ENCODE peak calls at places on chromosomes 7 and 10, in eight cellular contexts. U is fibroblast of the aortic adventitia, I is NB4, F is right lobe of liver, Q is cardiac fibroblast, Y is GM23338, R is left ventricle myocardium inferior, E is prostate gland. A is an unnamed sample.

GRCh38 chr10:73810735-73811465 is 498 bp downstream of the NDST2 start:
- DNase-seq in U (peak), I (peak), F (peak), Q (peak), Y (peak), R (peak), E (no peak), A (peak)

GRCh38 chr10:8628351-8628750 is 573.9 kb downstream of the GATA3 start:
- DNase-seq in U (no peak), I (no peak), F (no peak), Q (no peak), Y (peak), R (no peak), E (no peak), A (no peak)

GRCh38 chr10:59536151-59536550 is 173.5 kb downstream of the SLC16A9 start:
- DNase-seq in U (peak), I (no peak), F (no peak), Q (peak), Y (no peak), R (no peak), E (no peak), A (no peak)

GRCh38 chr7:79091661-79092060 is 361.8 kb downstream of the MAGI2 start:
- DNase-seq in U (peak), I (no peak), F (no peak), Q (peak), Y (no peak), R (no peak), E (no peak), A (no peak)

GRCh38 chr10:122267849-122268737 is 3.0 kb upstream of the BTBD16 start:
- DNase-seq in U (peak), I (peak), F (peak), Q (peak), Y (peak), R (peak), E (no peak), A (peak)

GRCh38 chr10:132106431-132106830 is 40.7 kb downstream of the JAKMIP3 start:
- DNase-seq in U (no peak), I (no peak), F (no peak), Q (no peak), Y (no peak), R (no peak), E (no peak), A (no peak)

GRCh38 chr10:62618576-62619408 is 185.7 kb upstream of the ADO start:
- DNase-seq in U (peak), I (peak), F (no peak), Q (peak), Y (no peak), R (no peak), E (peak), A (peak)

GRCh38 chr10:66833861-66834260 is 92.0 kb upstream of the LRRTM3 start:
- DNase-seq in U (peak), I (no peak), F (no peak), Q (peak), Y (no peak), R (no peak), E (no peak), A (no peak)

GRCh38 chr7:142485617-142486226 is 227.9 kb upstream of the PRSS58 start:
- DNase-seq in U (no peak), I (peak), F (no peak), Q (no peak), Y (peak), R (no peak), E (no peak), A (no peak)

GRCh38 chr7:67423058-67423457 is 426.4 kb downstream of the TYW1 start:
- DNase-seq in U (no peak), I (no peak), F (no peak), Q (no peak), Y (no peak), R (no peak), E (no peak), A (no peak)

GRCh38 chr10:100743626-100744135 is 1.7 kb upstream of the PAX2 start:
- DNase-seq in U (peak), I (peak), F (no peak), Q (peak), Y (peak), R (no peak), E (no peak), A (no peak)

GRCh38 chr7:90945104-90945752 is 319.0 kb upstream of the FZD1 start:
- DNase-seq in U (peak), I (no peak), F (no peak), Q (peak), Y (no peak), R (no peak), E (no peak), A (no peak)

GRCh38 chr7:131753620-131754222 is 197.3 kb upstream of the PODXL start:
- DNase-seq in U (no peak), I (peak), F (no peak), Q (peak), Y (peak), R (no peak), E (no peak), A (no peak)

GRCh38 chr10:6273351-6273750 is 70.6 kb downstream of the PFKFB3 start:
- DNase-seq in U (peak), I (no peak), F (no peak), Q (no peak), Y (no peak), R (no peak), E (no peak), A (no peak)

GRCh38 chr7:87627634-87627994 is 584 bp upstream of the RUNDC3B start:
- DNase-seq in U (no peak), I (no peak), F (peak), Q (no peak), Y (peak), R (no peak), E (no peak), A (peak)

GRCh38 chr10:125411724-125412123 is 251.4 kb upstream of the CTBP2 start:
- DNase-seq in U (peak), I (peak), F (no peak), Q (peak), Y (no peak), R (no peak), E (no peak), A (no peak)

GRCh38 chr7:147199868-147200267 is 1083.3 kb downstream of the CNTNAP2 start:
- DNase-seq in U (no peak), I (no peak), F (no peak), Q (no peak), Y (no peak), R (no peak), E (no peak), A (no peak)

GRCh38 chr10:112832361-112832878 is 117.6 kb upstream of the TCF7L2 start:
- DNase-seq in U (no peak), I (no peak), F (no peak), Q (no peak), Y (peak), R (no peak), E (no peak), A (no peak)
- H3K4me3 ChIP-seq in U (no peak), I (no peak), F (no peak), Q (no peak), Y (peak), R (no peak), E (no peak), A (no peak)

GRCh38 chr10:34780818-34781380 is 34.2 kb downstream of the PARD3 start:
- DNase-seq in U (peak), I (peak), F (no peak), Q (peak), Y (no peak), R (peak), E (no peak), A (peak)
- H3K4me3 ChIP-seq in U (peak), I (peak), F (no peak), Q (peak), Y (no peak), R (peak), E (no peak), A (no peak)

GRCh38 chr10:119131512-119132240 is 27.8 kb downstream of the DENND10 start:
- DNase-seq in U (peak), I (peak), F (no peak), Q (peak), Y (no peak), R (no peak), E (no peak), A (no peak)

GRCh38 chr10:119132521-119133345 is 28.8 kb downstream of the DENND10 start:
- DNase-seq in U (no peak), I (no peak), F (no peak), Q (no peak), Y (no peak), R (no peak), E (no peak), A (peak)

GRCh38 chr10:119136084-119136483 is 29.4 kb downstream of the SFXN4 start:
- DNase-seq in U (no peak), I (peak), F (no peak), Q (peak), Y (no peak), R (no peak), E (no peak), A (no peak)

GRCh38 chr10:119138341-119139306 is 26.9 kb downstream of the SFXN4 start:
- DNase-seq in U (no peak), I (peak), F (no peak), Q (no peak), Y (no peak), R (no peak), E (no peak), A (no peak)

DNA sequence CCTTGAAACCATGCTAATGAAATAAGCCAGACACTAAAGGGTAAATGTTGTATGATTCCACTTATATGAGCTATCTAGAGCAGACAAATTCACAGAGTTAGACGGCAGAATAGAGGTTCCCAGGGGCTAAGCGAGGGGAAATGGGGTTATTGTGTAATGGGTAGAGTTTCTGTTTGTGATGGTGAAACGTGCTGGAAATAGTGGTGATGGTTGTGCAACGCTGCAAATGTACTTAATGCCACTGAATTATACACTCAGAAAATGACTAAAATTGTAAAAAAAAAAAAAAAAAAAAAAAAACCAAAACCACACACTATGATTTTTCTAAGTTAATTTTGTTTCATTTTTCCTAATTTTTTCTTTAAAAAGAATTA is 30.0 kb downstream of the SFXN4 start:
- DNase-seq in U (peak), I (peak), F (no peak), Q (peak), Y (no peak), R (no peak), E (no peak), A (no peak)
- H3K4me3 ChIP-seq in U (no peak), I (peak), F (no peak), Q (no peak), Y (no peak), R (no peak), E (no peak), A (no peak)

GRCh38 chr7:18831943-18832342 is 285.5 kb downstream of the TWIST1 start:
- DNase-seq in U (no peak), I (no peak), F (no peak), Q (no peak), Y (no peak), R (no peak), E (no peak), A (no peak)

GRCh38 chr7:18828333-18829100 is 288.9 kb downstream of the TWIST1 start:
- DNase-seq in U (peak), I (no peak), F (no peak), Q (no peak), Y (no peak), R (no peak), E (no peak), A (no peak)

GRCh38 chr7:18831381-18831901 is 286.0 kb downstream of the TWIST1 start:
- DNase-seq in U (peak), I (no peak), F (no peak), Q (peak), Y (no peak), R (no peak), E (no peak), A (no peak)

GRCh38 chr7:18829518-18830252 is 287.8 kb downstream of the TWIST1 start:
- DNase-seq in U (peak), I (peak), F (no peak), Q (peak), Y (no peak), R (no peak), E (no peak), A (no peak)

GRCh38 chr7:18829101-18829486 is 288.3 kb downstream of the TWIST1 start:
- DNase-seq in U (no peak), I (no peak), F (no peak), Q (no peak), Y (no peak), R (no peak), E (no peak), A (no peak)
- H3K4me3 ChIP-seq in U (no peak), I (no peak), F (no peak), Q (no peak), Y (no peak), R (no peak), E (no peak), A (no peak)

GRCh38 chr7:99618726-99619125 is 2.0 kb downstream of the ZSCAN25 start:
- DNase-seq in U (no peak), I (no peak), F (no peak), Q (peak), Y (no peak), R (no peak), E (no peak), A (no peak)
- H3K4me3 ChIP-seq in U (no peak), I (peak), F (no peak), Q (no peak), Y (no peak), R (no peak), E (no peak), A (no peak)

GRCh38 chr7:4724648-4725013 is 42.5 kb downstream of the FOXK1 start:
- DNase-seq in U (peak), I (peak), F (no peak), Q (peak), Y (no peak), R (no peak), E (no peak), A (no peak)
- H3K4me3 ChIP-seq in U (peak), I (peak), F (peak), Q (peak), Y (no peak), R (peak), E (peak), A (peak)